ENCODE peak calls at places on chromosome 17, in nine cellular contexts. G is spleen, D is adipocyte, Q is stomach, F is neural progenitor cell, Y is endodermal cell, S is prostate gland, Z is esophagus muscularis mucosa, C is SJSA1. P is an unnamed sample.

GRCh38 chr17:39152134-39152884 is 872 bp upstream of the PLXDC1 start:
- DNase-seq in Z (no peak), F (peak; percentile 62), Y (peak; percentile 88), S (no peak), C (no peak), G (no peak), D (no peak), Q (no peak), P (no peak)

GRCh38 chr17:15744885-15745284 is 12.8 kb downstream of the TBC1D26 start:
- DNase-seq in Y (peak; percentile 57), Z (no peak), F (no peak), G (no peak), Q (no peak), S (no peak), D (no peak), C (no peak), P (no peak)

GRCh38 chr17:32496348-32497078 is 9.7 kb downstream of the CDK5R1 start:
- DNase-seq in D (peak; percentile 37), Q (no peak), Z (no peak), C (peak; percentile 89), F (no peak), G (no peak), Y (no peak), S (no peak), P (no peak)

GRCh38 chr17:41532947-41533570 is 5.0 kb upstream of the KRT19 start:
- DNase-seq in Z (no peak), F (no peak), C (no peak), S (no peak), D (no peak), Y (no peak), Q (no peak), G (no peak), P (no peak)

GRCh38 chr17:15291674-15292361 is 26.7 kb upstream of the PMP22 start:
- DNase-seq in Q (peak; percentile 26), Z (no peak), F (no peak), Y (no peak), D (no peak), C (peak; percentile 56), G (no peak), S (no peak), P (no peak)

GRCh38 chr17:50184611-50185398 is 16.6 kb downstream of the COL1A1 start:
- DNase-seq in C (peak; percentile 69), S (no peak), Q (no peak), G (no peak), D (peak; percentile 76), F (peak; percentile 31), Y (no peak), Z (no peak), P (peak; percentile 44)

GRCh38 chr17:5126719-5127488 is 11.1 kb downstream of the USP6 start:
- DNase-seq in F (no peak), C (peak; percentile 39), Q (no peak), S (no peak), Z (peak; percentile 64), G (no peak), Y (peak; percentile 38), D (no peak), P (no peak)

GRCh38 chr17:7475764-7476422 is 3.5 kb downstream of the ZBTB4 start:
- DNase-seq in G (peak; percentile 74), C (no peak), S (no peak), Q (no peak), D (no peak), Y (no peak), F (no peak), Z (peak; percentile 94), P (peak; percentile 52)

GRCh38 chr17:59561042-59561441 is 4.4 kb upstream of the DHX40 start:
- DNase-seq in Z (no peak), Y (peak; percentile 66), C (no peak), Q (no peak), S (no peak), G (no peak), F (peak; percentile 22), D (peak; percentile 22), P (no peak)

GRCh38 chr17:17416400-17417360 is 60.1 kb upstream of the MED9 start:
- DNase-seq in C (peak; percentile 93), Y (peak; percentile 45), F (no peak), S (peak; percentile 72), D (peak; percentile 51), Q (peak; percentile 58), G (no peak), Z (no peak), P (no peak)

GRCh38 chr17:66831383-66832220 is 3.3 kb upstream of the CACNG5 start:
- DNase-seq in F (no peak), Y (no peak), D (no peak), S (no peak), G (no peak), Q (no peak), C (no peak), Z (no peak), P (no peak)

GRCh38 chr17:66830451-66830850 is 4.5 kb upstream of the CACNG5 start:
- DNase-seq in F (peak; percentile 45), D (no peak), S (no peak), Y (peak; percentile 92), Q (no peak), C (no peak), Z (no peak), G (no peak), P (no peak)

GRCh38 chr17:66829386-66829864 is 5.5 kb upstream of the CACNG5 start:
- DNase-seq in C (no peak), S (peak; percentile 17), Q (peak; percentile 52), Z (no peak), F (peak; percentile 87), G (no peak), D (peak; percentile 85), Y (peak; percentile 94), P (peak; percentile 65)

GRCh38 chr17:66826856-66827255 is 8.1 kb upstream of the CACNG5 start:
- DNase-seq in Z (no peak), S (no peak), Q (no peak), G (no peak), F (no peak), D (no peak), Y (no peak), C (no peak), P (no peak)

GRCh38 chr17:66829883-66830282 is 5.0 kb upstream of the CACNG5 start:
- DNase-seq in F (peak; percentile 61), Q (no peak), Z (no peak), S (no peak), D (no peak), C (no peak), Y (no peak), G (no peak), P (no peak)
- H3K27me3 ChIP-seq in F (peaks cover 27% of the 10 kb centered on the region), Q (peaks cover 1% of the 10 kb centered on the region), Z (peaks cover 14% of the 10 kb centered on the region), S (peaks cover 2% of the 10 kb centered on the region), D (peaks cover 53% of the 10 kb centered on the region), C (peaks cover 32% of the 10 kb centered on the region), Y (peaks cover 27% of the 10 kb centered on the region), G (peaks cover 25% of the 10 kb centered on the region), P (no peaks in the 10 kb centered on the region)

GRCh38 chr17:30831663-30832437 is at the start of gene ATAD5:
- DNase-seq in Q (peak; percentile 93), F (peak; percentile 89), Z (peak; percentile 95), C (peak; percentile 91), S (peak; percentile 89), G (peak; percentile 97), Y (peak; percentile 97), D (peak; percentile 97), P (peak; percentile 95)

GRCh38 chr17:30827082-30827481 is 2.6 kb upstream of the CRLF3 start:
- DNase-seq in S (no peak), Y (no peak), F (no peak), G (no peak), D (no peak), C (no peak), Z (no peak), Q (no peak), P (no peak)

GRCh38 chr17:30829022-30829421 is 2.7 kb upstream of the ATAD5 start:
- DNase-seq in Q (no peak), Z (no peak), Y (no peak), S (no peak), C (no peak), D (no peak), F (no peak), G (no peak), P (no peak)

GRCh38 chr17:30832438-30832790 is 648 bp downstream of the ATAD5 start:
- DNase-seq in S (no peak), G (no peak), Y (no peak), Q (no peak), F (peak; percentile 2), C (no peak), D (no peak), Z (no peak), P (no peak)

DNA sequence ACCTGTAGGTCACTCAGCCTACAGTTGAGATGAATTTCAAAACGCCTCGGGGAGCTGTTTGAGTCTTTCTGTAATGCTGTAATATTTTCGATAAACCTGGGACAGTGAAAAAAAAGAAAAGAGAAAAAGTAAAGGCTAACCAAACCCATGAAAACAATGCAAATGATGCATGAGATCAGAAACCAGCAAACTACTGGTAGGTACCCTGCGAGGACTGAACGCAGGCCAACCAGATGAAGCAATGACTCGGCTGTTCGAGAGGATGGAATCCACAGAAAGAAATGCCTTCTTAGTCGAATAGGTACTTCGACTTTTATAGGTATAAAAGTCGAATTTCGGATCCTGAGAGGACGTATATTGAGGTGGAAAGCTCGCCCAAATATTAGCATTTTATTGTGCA is 509 bp upstream of the ATAD5 start:
- DNase-seq in Y (peak; percentile 79), Z (no peak), Q (no peak), C (no peak), D (no peak), S (no peak), G (no peak), F (peak; percentile 43), P (no peak)
- H3K4me1 ChIP-seq in Y (peaks cover 4% of the 10 kb centered on the region), Z (peaks cover 19% of the 10 kb centered on the region), Q (peaks cover 19% of the 10 kb centered on the region), C (peaks cover 10% of the 10 kb centered on the region), D (peaks cover 12% of the 10 kb centered on the region), S (no peaks in the 10 kb centered on the region), G (peaks cover 8% of the 10 kb centered on the region), F (peaks cover 16% of the 10 kb centered on the region), P (peaks cover 10% of the 10 kb centered on the region)

GRCh38 chr17:44983563-44983962 is 15.5 kb upstream of the C1QL1 start:
- DNase-seq in G (no peak), C (no peak), Y (peak; percentile 64), Z (no peak), D (no peak), S (no peak), F (no peak), Q (no peak), P (no peak)

GRCh38 chr17:44979426-44980273 is 11.5 kb upstream of the C1QL1 start:
- DNase-seq in G (no peak), Z (no peak), F (no peak), Q (no peak), D (no peak), Y (no peak), C (no peak), S (no peak), P (no peak)

GRCh38 chr17:44982113-44982702 is 14.1 kb upstream of the C1QL1 start:
- DNase-seq in Y (no peak), Z (no peak), Q (no peak), G (no peak), F (no peak), C (no peak), S (no peak), D (no peak), P (no peak)

GRCh38 chr17:44978807-44979206 is 10.7 kb upstream of the C1QL1 start:
- DNase-seq in Y (no peak), Q (no peak), F (no peak), G (no peak), S (no peak), Z (no peak), C (no peak), D (no peak), P (no peak)

GRCh38 chr17:44981221-44981968 is 13.3 kb upstream of the C1QL1 start:
- DNase-seq in C (no peak), S (no peak), G (no peak), Z (no peak), F (no peak), Q (no peak), Y (no peak), D (peak; percentile 71), P (no peak)
- H3K27me3 ChIP-seq in C (no peaks in the 10 kb centered on the region), S (no peaks in the 10 kb centered on the region), G (peaks cover 8% of the 10 kb centered on the region), Z (no peaks in the 10 kb centered on the region), F (peaks cover 4% of the 10 kb centered on the region), Q (no peaks in the 10 kb centered on the region), Y (no peaks in the 10 kb centered on the region), D (peaks cover 69% of the 10 kb centered on the region), P (no peaks in the 10 kb centered on the region)

GRCh38 chr17:77439382-77440013 is 298.7 kb downstream of the SEC14L1 start:
- DNase-seq in C (no peak), F (no peak), Y (no peak), Z (no peak), Q (no peak), S (no peak), D (peak; percentile 67), G (no peak), P (no peak)
- H3K4me1 ChIP-seq in C (peaks cover 33% of the 10 kb centered on the region), F (peaks cover 30% of the 10 kb centered on the region), Y (peaks cover 11% of the 10 kb centered on the region), Z (peaks cover 97% of the 10 kb centered on the region), Q (peaks cover 100% of the 10 kb centered on the region), S (peaks cover 30% of the 10 kb centered on the region), D (peaks cover 71% of the 10 kb centered on the region), G (peaks cover 94% of the 10 kb centered on the region), P (peaks cover 71% of the 10 kb centered on the region)